ENCODE peak calls at places on chromosomes 7 and 10, in eight cellular contexts. L is HepG2, Z is H1, T is prostate gland, R is sigmoid colon, A is vagina, C is transverse colon, K is stomach. O is an unnamed sample.

GRCh38 chr10:133276100-133276434 is 601 bp downstream of the ADAM8 start:
- DNase-seq in L (no peak), Z (no peak), T (no peak), R (no peak), A (no peak), C (no peak), K (no peak), O (no peak)

GRCh38 chr10:31157125-31157983 is 125.7 kb upstream of the ZNF438 start:
- DNase-seq in L (no peak), Z (no peak), T (peak), R (peak), A (no peak), C (peak), K (no peak), O (no peak)

GRCh38 chr7:74318043-74318442 is 28.8 kb downstream of the CLIP2 start:
- DNase-seq in L (no peak), Z (no peak), T (no peak), R (no peak), A (no peak), C (no peak), K (no peak), O (no peak)

GRCh38 chr10:117217196-117217761 is 20.0 kb downstream of the KCNK18 start:
- DNase-seq in L (no peak), Z (peak), T (no peak), R (peak), A (no peak), C (peak), K (no peak), O (no peak)

GRCh38 chr10:5858811-5859210 is 30.9 kb downstream of the ANKRD16 start:
- DNase-seq in L (no peak), Z (no peak), T (no peak), R (no peak), A (no peak), C (no peak), K (no peak), O (no peak)

GRCh38 chr10:116676118-116676517 is 55.4 kb downstream of the PNLIPRP2 start:
- DNase-seq in L (no peak), Z (no peak), T (no peak), R (no peak), A (no peak), C (no peak), K (no peak), O (no peak)

GRCh38 chr10:131560166-131560565 is 248.6 kb upstream of the TCERG1L start:
- DNase-seq in L (no peak), Z (no peak), T (no peak), R (no peak), A (peak), C (no peak), K (no peak), O (no peak)

GRCh38 chr7:2071133-2071832 is 161.5 kb downstream of the MAD1L1 start:
- DNase-seq in L (no peak), Z (no peak), T (no peak), R (no peak), A (no peak), C (no peak), K (no peak), O (no peak)

GRCh38 chr7:57399251-57399940 is 50.6 kb upstream of the ZNF716 start:
- DNase-seq in L (no peak), Z (no peak), T (no peak), R (no peak), A (no peak), C (no peak), K (no peak), O (no peak)

GRCh38 chr10:11178606-11179221 is 161.0 kb downstream of the CELF2 start:
- DNase-seq in L (no peak), Z (no peak), T (no peak), R (no peak), A (peak), C (peak), K (peak), O (no peak)

GRCh38 chr10:102546606-102547310 is 43.0 kb downstream of the SUFU start:
- DNase-seq in L (no peak), Z (no peak), T (no peak), R (no peak), A (no peak), C (no peak), K (no peak), O (no peak)

GRCh38 chr7:1531263-1531978 is 919 bp downstream of the MAFK start:
- DNase-seq in L (no peak), Z (no peak), T (no peak), R (peak), A (no peak), C (peak), K (peak), O (no peak)

GRCh38 chr7:42479452-42480303 is 242.7 kb upstream of the GLI3 start:
- DNase-seq in L (no peak), Z (no peak), T (peak), R (no peak), A (no peak), C (no peak), K (no peak), O (no peak)

GRCh38 chr10:60978287-60979115 is 34.5 kb upstream of the RHOBTB1 start:
- DNase-seq in L (peak), Z (no peak), T (no peak), R (no peak), A (no peak), C (no peak), K (no peak), O (no peak)

GRCh38 chr7:17745588-17745987 is 194.7 kb downstream of the SNX13 start:
- DNase-seq in L (no peak), Z (no peak), T (no peak), R (no peak), A (no peak), C (no peak), K (no peak), O (no peak)

GRCh38 chr7:138913783-138914182 is 67.4 kb downstream of the KIAA1549 start:
- DNase-seq in L (no peak), Z (no peak), T (no peak), R (no peak), A (no peak), C (no peak), K (no peak), O (no peak)

GRCh38 chr7:35729061-35729783 is 34.3 kb upstream of the HERPUD2 start:
- DNase-seq in L (no peak), Z (no peak), T (no peak), R (no peak), A (no peak), C (peak), K (no peak), O (no peak)

GRCh38 chr7:34835901-34836300 is 177.9 kb downstream of the NPSR1 start:
- DNase-seq in L (no peak), Z (no peak), T (no peak), R (no peak), A (peak), C (no peak), K (no peak), O (no peak)

GRCh38 chr7:44114586-44115310 is 8.6 kb downstream of the POLD2 start:
- DNase-seq in L (no peak), Z (no peak), T (no peak), R (no peak), A (no peak), C (no peak), K (no peak), O (no peak)

GRCh38 chr10:1638889-1639418 is 98.4 kb downstream of the ADARB2 start:
- DNase-seq in L (no peak), Z (peak), T (no peak), R (no peak), A (peak), C (no peak), K (peak), O (no peak)

GRCh38 chr7:100693312-100694195 is 496 bp downstream of the GIGYF1 start:
- DNase-seq in L (no peak), Z (no peak), T (no peak), R (peak), A (no peak), C (no peak), K (no peak), O (peak)

GRCh38 chr10:102468683-102469082 is 17.3 kb upstream of the C10orf95 start:
- DNase-seq in L (no peak), Z (no peak), T (no peak), R (no peak), A (no peak), C (no peak), K (no peak), O (no peak)

GRCh38 chr7:128911441-128912031 is 1.0 kb upstream of the KCP start:
- DNase-seq in L (no peak), Z (peak), T (no peak), R (peak), A (no peak), C (peak), K (peak), O (peak)

GRCh38 chr10:103448751-103449150 is 3.4 kb downstream of the CALHM2 start:
- DNase-seq in L (no peak), Z (no peak), T (no peak), R (peak), A (peak), C (peak), K (no peak), O (no peak)

GRCh38 chr10:74292871-74293427 is 141.9 kb downstream of the ADK start:
- DNase-seq in L (no peak), Z (no peak), T (no peak), R (no peak), A (no peak), C (no peak), K (no peak), O (no peak)
- H3K27ac ChIP-seq in L (no peak), Z (no peak), T (no peak), R (no peak), A (no peak), C (no peak), K (no peak), O (no peak)

DNA sequence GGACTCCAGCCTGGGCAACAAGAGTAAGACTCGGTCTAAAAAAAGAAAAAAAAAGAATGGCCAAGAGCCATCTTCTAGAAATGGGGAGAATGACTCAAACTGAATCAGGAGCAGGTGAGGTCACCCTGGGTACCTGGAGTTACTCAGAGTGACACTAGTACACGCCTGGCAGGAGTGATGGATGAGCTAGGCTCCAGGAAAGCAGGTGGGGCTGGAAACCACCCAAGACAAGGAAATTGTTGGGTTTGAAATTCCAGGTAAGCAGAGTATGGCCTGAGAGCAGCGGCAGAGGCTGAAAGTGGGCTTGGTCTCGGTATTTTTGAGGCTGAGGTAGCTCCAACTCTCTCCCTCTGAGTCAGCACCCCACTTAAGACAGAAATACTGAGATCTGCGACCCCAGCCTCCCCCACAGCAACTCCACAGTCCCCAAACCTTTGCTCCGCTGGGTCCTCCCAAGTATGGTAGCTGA is 18.5 kb downstream of the DDIT4 start:
- DNase-seq in L (no peak), Z (no peak), T (peak), R (no peak), A (no peak), C (peak), K (peak), O (no peak)
- TF ChIP-seq POLR2AphosphoS5 in L (no peak), Z (no peak), T (no peak), R (peak), A (no peak), C (no peak), K (no peak), O (no peak)

GRCh38 chr7:130909881-130910672 is 176.1 kb upstream of the KLF14 start:
- DNase-seq in L (no peak), Z (no peak), T (no peak), R (no peak), A (no peak), C (no peak), K (no peak), O (no peak)
- TF ChIP-seq POLR2A in L (no peak), Z (no peak), T (no peak), R (no peak), A (no peak), C (no peak), K (no peak), O (no peak)

DNA sequence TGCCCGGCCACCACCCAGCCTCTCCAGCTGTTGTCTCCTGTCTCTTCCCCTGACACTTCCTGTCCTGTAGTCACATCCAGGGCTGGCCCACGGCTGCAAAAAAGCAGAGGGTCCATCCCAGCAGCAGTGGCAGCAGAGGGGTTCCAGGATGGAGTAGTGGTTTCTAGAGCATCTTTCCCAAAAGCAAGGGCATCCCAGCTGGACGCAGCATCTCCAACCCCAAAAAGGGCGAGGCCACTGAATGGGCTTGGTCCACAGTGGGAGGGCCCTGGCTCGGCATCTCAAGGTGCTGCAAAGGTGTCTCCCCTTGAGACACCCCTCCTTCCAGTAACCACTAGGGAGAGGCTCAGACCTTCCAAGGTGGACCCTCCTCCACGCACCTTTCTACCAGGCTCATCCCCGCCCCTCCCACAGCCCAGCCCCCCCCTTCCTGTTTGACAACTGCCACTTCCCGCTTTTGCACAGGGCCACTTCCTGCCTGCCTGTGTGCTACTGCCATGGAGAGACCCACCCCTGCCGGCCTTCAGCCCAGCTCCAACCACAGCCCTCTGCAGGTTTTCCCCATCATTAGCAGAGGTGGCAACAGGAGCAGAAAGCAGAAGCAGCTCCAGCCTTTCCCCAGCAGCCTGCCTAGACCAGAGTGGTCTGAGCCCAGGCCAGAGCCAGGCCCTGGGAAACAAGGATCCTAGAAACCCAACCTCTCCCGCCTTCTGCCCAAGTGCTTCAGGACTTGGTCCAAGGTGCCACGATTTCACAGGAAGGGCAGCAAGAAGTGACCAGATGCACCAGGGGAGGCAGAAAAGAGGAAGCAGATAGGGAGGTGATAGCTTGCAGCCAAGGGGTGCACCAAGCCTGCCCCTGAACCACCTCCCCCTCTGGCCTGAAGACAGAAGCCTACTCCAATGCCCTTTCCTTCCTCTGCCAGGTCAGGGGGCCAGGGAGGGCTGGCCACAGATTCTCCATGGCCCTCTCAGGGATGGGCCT is 8.6 kb downstream of the CAMK2G start:
- DNase-seq in L (no peak), Z (no peak), T (no peak), R (peak), A (no peak), C (peak), K (no peak), O (no peak)
- H3K27ac ChIP-seq in L (no peak), Z (no peak), T (no peak), R (peak), A (peak), C (peak), K (peak), O (no peak)

DNA sequence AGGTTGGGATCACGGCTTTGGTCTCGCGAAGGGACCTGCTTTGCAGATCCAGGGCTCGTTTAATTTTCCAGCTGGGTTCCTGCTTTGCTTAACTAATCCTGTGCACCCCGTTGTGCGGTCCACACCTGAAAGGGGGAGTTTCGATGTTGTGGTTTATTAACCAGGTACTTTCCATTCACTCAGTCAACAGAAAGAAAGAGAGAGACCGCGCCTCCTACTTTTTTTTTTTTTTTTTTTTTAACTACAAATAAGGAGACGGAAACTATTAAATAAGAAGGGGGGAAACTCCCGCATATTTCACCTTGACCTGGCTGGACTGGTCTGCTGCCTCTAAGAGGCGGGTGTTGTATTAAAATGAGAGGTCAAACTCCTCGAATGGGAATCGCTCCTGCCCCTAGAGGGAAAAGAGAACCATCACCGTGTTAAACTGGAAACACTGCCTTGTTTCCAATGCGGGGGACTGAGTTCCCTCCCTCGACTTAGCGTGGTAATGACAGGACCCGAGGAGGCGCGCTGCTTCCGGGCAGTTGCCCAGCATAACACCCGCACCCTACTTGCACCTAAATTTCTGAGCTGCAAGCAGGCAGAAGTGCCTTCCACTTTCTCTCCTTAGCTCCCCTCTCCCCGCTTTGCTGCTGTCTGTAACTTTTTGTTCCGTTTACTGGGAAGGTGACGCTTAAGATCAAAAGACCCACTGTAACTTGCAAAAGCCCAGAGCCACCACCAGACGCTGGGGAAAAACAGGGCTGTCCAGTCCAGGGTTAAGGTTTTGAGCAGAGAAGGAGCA is 1.1 kb upstream of the ITGB8 start:
- DNase-seq in L (peak), Z (no peak), T (peak), R (peak), A (no peak), C (peak), K (peak), O (peak)
- TF ChIP-seq POLR2AphosphoS5 in L (no peak), Z (peak), T (peak), R (peak), A (no peak), C (peak), K (no peak), O (peak)

GRCh38 chr10:69362471-69362954 is 54.2 kb downstream of the TACR2 start:
- DNase-seq in L (no peak), Z (no peak), T (peak), R (no peak), A (no peak), C (peak), K (peak), O (peak)
- TF ChIP-seq POLR2A in L (no peak), Z (no peak), T (no peak), R (no peak), A (no peak), C (no peak), K (no peak), O (no peak)

GRCh38 chr10:121627810-121628209 is 29.6 kb upstream of the FGFR2 start:
- DNase-seq in L (no peak), Z (no peak), T (peak), R (peak), A (no peak), C (no peak), K (no peak), O (no peak)
- H3K27ac ChIP-seq in L (no peak), Z (no peak), T (peak), R (peak), A (peak), C (peak), K (no peak), O (no peak)

DNA sequence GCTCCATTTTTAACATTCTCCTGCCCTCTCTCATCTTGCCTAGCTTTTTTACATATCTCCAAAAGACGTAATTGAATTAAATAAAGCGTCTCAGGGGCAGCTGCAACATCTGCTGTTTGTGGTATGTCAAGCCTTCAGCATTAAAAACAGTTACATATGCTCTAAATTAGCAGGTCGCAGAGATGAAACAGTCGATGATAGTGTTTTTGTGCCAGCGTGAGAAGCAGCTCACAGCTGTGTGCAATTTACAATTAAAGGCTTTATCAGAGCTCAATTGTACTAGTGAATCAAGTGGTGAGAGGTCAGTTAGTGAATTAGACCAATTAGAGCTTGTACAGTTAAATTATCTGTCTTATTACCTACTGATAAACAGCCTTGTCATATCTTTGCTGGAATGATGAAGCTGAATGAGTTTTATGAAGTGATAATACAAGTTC is 522.3 kb downstream of the ETV1 start:
- DNase-seq in L (no peak), Z (no peak), T (no peak), R (no peak), A (no peak), C (no peak), K (no peak), O (no peak)
- TF ChIP-seq POLR2AphosphoS5 in L (no peak), Z (no peak), T (no peak), R (no peak), A (no peak), C (no peak), K (no peak), O (no peak)

GRCh38 chr7:4266270-4267040 is 415.6 kb upstream of the FOXK1 start:
- DNase-seq in L (no peak), Z (peak), T (no peak), R (no peak), A (no peak), C (no peak), K (no peak), O (no peak)

GRCh38 chr7:4267326-4268039 is 414.6 kb upstream of the FOXK1 start:
- DNase-seq in L (no peak), Z (peak), T (no peak), R (no peak), A (no peak), C (no peak), K (no peak), O (no peak)

GRCh38 chr7:4265676-4266075 is 416.4 kb upstream of the FOXK1 start:
- DNase-seq in L (no peak), Z (peak), T (no peak), R (no peak), A (no peak), C (no peak), K (no peak), O (no peak)

GRCh38 chr7:4268040-4268965 is 413.8 kb upstream of the FOXK1 start:
- DNase-seq in L (no peak), Z (peak), T (no peak), R (no peak), A (peak), C (no peak), K (no peak), O (no peak)

DNA sequence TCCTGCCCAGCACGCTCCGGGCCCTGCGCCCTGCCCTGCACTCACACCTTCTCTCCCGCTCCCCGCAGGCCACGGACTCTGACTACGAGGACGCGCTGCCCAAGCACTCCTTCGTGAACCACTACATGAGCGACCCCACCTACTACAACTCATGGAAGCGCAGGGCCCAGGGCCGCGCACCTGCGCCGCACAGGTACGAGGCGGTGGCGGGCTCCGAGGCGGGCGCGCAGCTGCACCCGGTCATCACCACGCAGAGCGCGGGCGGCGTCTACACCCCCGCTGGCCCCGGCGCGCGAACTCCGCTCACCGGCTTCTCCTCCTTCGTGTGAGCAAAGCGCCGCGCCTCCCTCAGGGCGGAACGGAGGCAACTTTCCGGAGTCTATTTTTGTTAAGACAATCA is 417.0 kb upstream of the FOXK1 start:
- DNase-seq in L (no peak), Z (peak), T (no peak), R (no peak), A (no peak), C (no peak), K (no peak), O (no peak)
- TF ChIP-seq POLR2A in L (no peak), Z (no peak), T (no peak), R (no peak), A (no peak), C (no peak), K (no peak), O (no peak)

O was measured in breast epithelium.